ENCODE peak calls at places on chromosomes 13 and 19, in five cellular contexts. H, A, I, B and N are unnamed samples.

GRCh38 chr13:111115841-111116500 is 861 bp downstream of the ARHGEF7 start:
- DNase-seq in H (no peak), A (peak), I (no peak), B (peak), N (peak)

GRCh38 chr13:84609716-84610115 is 727.4 kb upstream of the SLITRK1 start:
- DNase-seq in H (no peak), A (peak), I (no peak), B (no peak), N (no peak)

GRCh38 chr13:74767031-74767430 is 632.8 kb upstream of the KLF12 start:
- DNase-seq in H (no peak), A (peak), I (no peak), B (no peak), N (peak)

GRCh38 chr19:35720648-35721047 is 2.8 kb downstream of the KMT2B start:
- DNase-seq in H (peak), A (no peak), I (no peak), B (no peak), N (no peak)

GRCh38 chr13:23636360-23636759 is 66.1 kb downstream of the TNFRSF19 start:
- DNase-seq in H (no peak), A (no peak), I (no peak), B (no peak), N (no peak)

GRCh38 chr19:35977446-35978222 is 17.4 kb upstream of the SDHAF1 start:
- DNase-seq in H (no peak), A (no peak), I (no peak), B (no peak), N (no peak)

GRCh38 chr19:30118221-30118620 is 176.2 kb downstream of the URI1 start:
- DNase-seq in H (no peak), A (no peak), I (no peak), B (no peak), N (no peak)

GRCh38 chr13:106514928-106515634 is 20.4 kb downstream of the EFNB2 start:
- DNase-seq in H (no peak), A (no peak), I (no peak), B (no peak), N (no peak)

GRCh38 chr19:54420383-54421168 is 5.3 kb downstream of the TTYH1 start:
- DNase-seq in H (peak), A (no peak), I (no peak), B (peak), N (peak)

GRCh38 chr19:18771328-18772242 is 19.5 kb downstream of the COMP start:
- DNase-seq in H (no peak), A (no peak), I (no peak), B (no peak), N (no peak)

DNA sequence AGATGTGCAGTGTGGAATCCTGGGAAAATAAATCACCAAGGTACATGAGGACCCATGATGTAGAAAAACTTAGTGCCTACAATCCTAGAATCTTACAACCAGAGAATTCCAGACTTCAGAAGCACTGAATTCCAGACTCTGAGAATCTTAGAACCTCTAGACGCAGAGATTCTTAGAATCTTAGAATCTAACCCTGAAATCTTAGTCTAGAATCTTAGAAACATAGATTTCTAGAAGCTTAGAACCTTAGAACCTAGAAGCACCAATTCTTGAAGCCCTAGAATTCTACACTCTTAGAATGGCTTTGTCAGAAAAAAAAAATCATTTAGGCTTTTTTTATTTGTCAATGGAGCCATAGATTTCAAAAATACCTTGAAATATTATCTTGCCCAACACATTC is 6.0 kb downstream of the CEACAM16 start:
- DNase-seq in H (no peak), A (no peak), I (no peak), B (no peak), N (no peak)
- TF ChIP-seq CTCF in H (no peak), A (no peak), I (no peak), B (no peak), N (no peak)

GRCh38 chr13:59479629-59480028 is 684.1 kb downstream of the DIAPH3 start:
- DNase-seq in H (no peak), A (no peak), I (no peak), B (no peak), N (no peak)

GRCh38 chr13:59478908-59479307 is 684.8 kb downstream of the DIAPH3 start:
- DNase-seq in H (no peak), A (no peak), I (no peak), B (no peak), N (no peak)

GRCh38 chr13:59475911-59476310 is 687.8 kb downstream of the DIAPH3 start:
- DNase-seq in H (no peak), A (no peak), I (no peak), B (no peak), N (no peak)

GRCh38 chr13:59476376-59476775 is 687.4 kb downstream of the DIAPH3 start:
- DNase-seq in H (no peak), A (peak), I (no peak), B (no peak), N (no peak)

DNA sequence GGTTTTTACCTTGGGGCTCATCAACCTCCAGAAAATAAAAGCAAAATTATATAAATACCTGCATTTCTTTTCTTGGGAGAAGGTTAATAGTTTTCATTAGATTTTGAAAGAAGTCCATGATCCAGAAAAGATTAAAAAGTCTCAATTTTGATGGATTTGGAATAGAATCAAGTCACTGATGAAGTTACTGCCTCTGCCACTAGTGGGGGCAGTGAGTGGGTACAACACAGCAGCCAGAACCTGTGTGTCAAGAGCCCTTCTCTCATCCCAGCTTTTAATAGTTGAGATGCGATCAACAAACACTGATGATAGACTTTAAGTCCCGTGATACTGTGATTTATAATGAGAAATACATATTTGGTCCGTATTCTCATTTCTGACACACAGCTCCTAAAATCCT is 686.7 kb downstream of the DIAPH3 start:
- DNase-seq in H (no peak), A (no peak), I (no peak), B (no peak), N (no peak)
- H3K27ac ChIP-seq in H (no peak), A (no peak), I (no peak), B (peak), N (peak)

DNA sequence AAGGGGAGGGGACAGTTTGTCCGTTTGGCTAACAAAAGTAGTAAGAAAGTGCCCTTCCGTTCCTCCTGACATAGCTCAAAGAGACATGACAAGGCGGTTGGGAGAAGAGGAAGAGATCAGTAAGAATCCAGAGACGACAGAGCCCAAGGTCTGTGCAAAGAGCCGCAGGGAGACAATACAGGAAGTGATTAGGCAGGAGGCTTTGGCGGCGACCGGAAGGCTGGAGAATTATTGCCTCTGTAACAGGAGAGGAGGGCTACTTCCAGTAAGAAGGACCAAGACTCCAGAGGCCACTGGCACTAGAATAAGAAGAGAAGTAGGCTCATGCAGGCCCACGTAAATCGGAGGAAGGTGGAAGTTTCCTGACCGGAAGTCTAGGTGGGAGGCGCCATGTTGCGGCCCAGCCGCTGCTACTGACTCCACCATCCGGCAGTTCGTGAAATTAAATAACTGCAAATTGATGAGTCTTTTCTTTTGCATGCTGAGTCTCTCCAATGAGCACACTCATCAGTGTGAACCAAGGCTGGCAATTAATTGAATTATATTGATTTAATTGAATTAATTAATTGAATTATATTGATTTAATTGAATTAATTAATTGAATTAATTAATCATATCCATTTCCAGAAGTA is 9.9 kb downstream of the RFX2 start:
- DNase-seq in H (no peak), A (no peak), I (no peak), B (peak), N (no peak)
- TF ChIP-seq CTCF in H (no peak), A (no peak), I (no peak), B (no peak), N (no peak)

GRCh38 chr13:49351871-49352270 is 92.0 kb downstream of the CAB39L start:
- DNase-seq in H (no peak), A (peak), I (no peak), B (no peak), N (no peak)

GRCh38 chr13:49356224-49356623 is 87.6 kb downstream of the CAB39L start:
- DNase-seq in H (no peak), A (peak), I (no peak), B (no peak), N (peak)

GRCh38 chr13:49353908-49354307 is 90.0 kb downstream of the CAB39L start:
- DNase-seq in H (no peak), A (no peak), I (no peak), B (no peak), N (no peak)

GRCh38 chr13:49354719-49355118 is 89.1 kb downstream of the CAB39L start:
- DNase-seq in H (no peak), A (no peak), I (no peak), B (no peak), N (no peak)

DNA sequence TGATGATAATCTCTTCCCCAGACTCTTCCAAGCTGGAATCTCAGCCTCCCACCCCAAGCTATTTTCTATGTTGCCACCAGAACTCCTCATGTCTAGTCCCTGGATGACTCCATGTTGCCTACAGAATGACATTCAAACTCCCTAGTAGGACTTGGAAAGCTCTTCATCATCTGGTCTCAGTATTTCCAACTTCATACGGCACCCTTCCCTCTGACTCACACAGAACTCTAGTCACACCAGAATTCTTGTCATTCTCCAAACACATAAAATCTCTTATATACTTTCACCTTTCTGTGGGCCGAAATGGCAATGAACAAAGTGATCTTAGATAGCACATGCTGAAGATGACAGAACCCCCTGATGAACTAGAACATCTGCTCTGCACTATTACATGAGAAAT is 86.2 kb downstream of the CAB39L start:
- DNase-seq in H (no peak), A (peak), I (no peak), B (no peak), N (no peak)
- H3K27ac ChIP-seq in H (no peak), A (peak), I (no peak), B (no peak), N (no peak)

GRCh38 chr13:103883152-103883551 is 816.9 kb upstream of the SLC10A2 start:
- DNase-seq in H (peak), A (peak), I (no peak), B (peak), N (peak)
- TF ChIP-seq CTCF in H (no peak), A (peak), I (no peak), B (peak), N (peak)

GRCh38 chr13:114029866-114030625 is 56.2 kb upstream of the C13orf46 start:
- DNase-seq in H (peak), A (no peak), I (no peak), B (no peak), N (no peak)

GRCh38 chr13:114030666-114031610 is 57.1 kb upstream of the C13orf46 start:
- DNase-seq in H (no peak), A (no peak), I (no peak), B (no peak), N (no peak)

GRCh38 chr13:114033541-114034315 is 59.9 kb upstream of the C13orf46 start:
- DNase-seq in H (no peak), A (no peak), I (no peak), B (no peak), N (no peak)

GRCh38 chr13:114032121-114032799 is 58.4 kb upstream of the C13orf46 start:
- DNase-seq in H (no peak), A (peak), I (no peak), B (no peak), N (peak)

GRCh38 chr13:114031631-114032030 is 57.8 kb upstream of the C13orf46 start:
- DNase-seq in H (no peak), A (no peak), I (no peak), B (no peak), N (no peak)
- H3K27ac ChIP-seq in H (no peak), A (peak), I (no peak), B (no peak), N (no peak)

GRCh38 chr13:73412933-73413332 is 354.1 kb downstream of the KLF5 start:
- DNase-seq in H (no peak), A (no peak), I (no peak), B (no peak), N (no peak)

GRCh38 chr13:73422973-73423372 is 364.2 kb downstream of the KLF5 start:
- DNase-seq in H (no peak), A (no peak), I (no peak), B (no peak), N (no peak)

GRCh38 chr13:73416093-73416492 is 357.3 kb downstream of the KLF5 start:
- DNase-seq in H (no peak), A (no peak), I (no peak), B (no peak), N (no peak)

GRCh38 chr13:73421310-73421912 is 362.6 kb downstream of the KLF5 start:
- DNase-seq in H (peak), A (peak), I (no peak), B (no peak), N (no peak)

GRCh38 chr13:73417012-73417615 is 358.3 kb downstream of the KLF5 start:
- DNase-seq in H (no peak), A (no peak), I (no peak), B (no peak), N (no peak)
- TF ChIP-seq CTCF in H (no peak), A (peak), I (no peak), B (peak), N (peak)

GRCh38 chr19:46654621-46655152 is 6.3 kb downstream of the DACT3 start:
- DNase-seq in H (no peak), A (no peak), I (no peak), B (no peak), N (peak)
- H3K27ac ChIP-seq in H (no peak), A (no peak), I (no peak), B (peak), N (peak)